ENCODE peak calls at places on chromosomes 3 and 15, in nine cellular contexts. X, F, Y, W, L, U, H, G and O are unnamed samples. For H3K4me1, the result is how much of the 10 kb centered on the place peaks cover.

GRCh38 chr15:78061963-78062427 is 15.5 kb downstream of the TBC1D2B start:
- DNase-seq in L (peak), X (no peak), U (no peak), W (no peak), Y (no peak), F (peak), H (peak), G (no peak), O (no peak)

GRCh38 chr3:108620250-108620649 is 30.7 kb downstream of the DZIP3 start:
- DNase-seq in L (no peak), H (no peak), G (no peak), Y (no peak), F (no peak), U (no peak), X (no peak), W (no peak), O (no peak)

GRCh38 chr15:78129098-78130011 is 1.9 kb downstream of the CIB2 start:
- DNase-seq in G (no peak), W (no peak), F (no peak), Y (no peak), L (no peak), H (peak), X (no peak), U (no peak), O (no peak)

GRCh38 chr3:185701891-185702563 is 115.9 kb downstream of the SENP2 start:
- DNase-seq in L (no peak), W (no peak), Y (no peak), G (no peak), F (no peak), X (no peak), U (no peak), H (no peak), O (no peak)

GRCh38 chr3:128584412-128585020 is 66.1 kb downstream of the RPN1 start:
- DNase-seq in G (peak), X (peak), Y (peak), W (peak), F (peak), H (peak), L (peak), U (no peak), O (peak)

GRCh38 chr3:122555275-122556071 is 8.6 kb downstream of the PARP9 start:
- DNase-seq in H (no peak), U (no peak), L (no peak), W (no peak), F (no peak), G (no peak), X (no peak), Y (peak), O (no peak)

GRCh38 chr3:148297013-148297412 is 400.7 kb upstream of the AGTR1 start:
- DNase-seq in X (no peak), U (no peak), W (no peak), L (no peak), F (peak), Y (no peak), G (no peak), H (no peak), O (no peak)

GRCh38 chr15:28123408-28124023 is 24.4 kb upstream of the OCA2 start:
- DNase-seq in G (peak), U (no peak), X (peak), H (peak), F (peak), W (peak), Y (no peak), L (peak), O (peak)

GRCh38 chr3:73120710-73121109 is 59.3 kb downstream of the EBLN2 start:
- DNase-seq in W (no peak), F (no peak), U (no peak), Y (no peak), L (no peak), G (no peak), X (no peak), H (no peak), O (no peak)

GRCh38 chr3:145750657-145751056 is 410.3 kb downstream of the PLOD2 start:
- DNase-seq in F (no peak), H (no peak), Y (no peak), G (no peak), U (no peak), X (no peak), W (no peak), L (no peak), O (no peak)

GRCh38 chr15:70783610-70784021 is 20.3 kb upstream of the UACA start:
- DNase-seq in F (no peak), U (no peak), X (peak), L (no peak), G (no peak), H (peak), Y (no peak), W (no peak), O (no peak)

GRCh38 chr3:136409549-136409948 is 159.4 kb downstream of the PCCB start:
- DNase-seq in W (no peak), Y (no peak), X (no peak), L (no peak), H (no peak), G (no peak), U (no peak), F (no peak), O (no peak)

GRCh38 chr3:16807981-16808380 is 76.8 kb upstream of the PLCL2 start:
- DNase-seq in X (no peak), F (no peak), Y (no peak), H (no peak), U (no peak), G (no peak), W (no peak), L (no peak), O (no peak)

GRCh38 chr15:33204087-33204486 is 9.6 kb upstream of the FMN1 start:
- DNase-seq in F (no peak), U (no peak), H (no peak), W (no peak), L (no peak), G (no peak), X (no peak), Y (no peak), O (no peak)

GRCh38 chr15:25469377-25469776 is 30.6 kb upstream of the UBE3A start:
- DNase-seq in Y (no peak), F (no peak), H (peak), U (no peak), W (no peak), G (no peak), L (no peak), X (no peak), O (no peak)

GRCh38 chr3:175121225-175121624 is 262.1 kb downstream of the NAALADL2 start:
- DNase-seq in F (peak), X (no peak), G (no peak), Y (no peak), W (no peak), L (no peak), H (peak), U (no peak), O (no peak)

GRCh38 chr3:192700885-192701284 is 26.5 kb downstream of the FGF12 start:
- DNase-seq in H (no peak), W (no peak), F (no peak), X (no peak), L (no peak), U (no peak), Y (no peak), G (no peak), O (no peak)

GRCh38 chr3:9142346-9142745 is 107.1 kb downstream of the SRGAP3 start:
- DNase-seq in L (no peak), U (no peak), H (no peak), Y (peak), W (no peak), F (no peak), G (no peak), X (no peak), O (peak)

GRCh38 chr3:89577517-89578252 is 470.3 kb downstream of the EPHA3 start:
- DNase-seq in L (no peak), Y (no peak), F (no peak), H (no peak), U (no peak), W (no peak), G (no peak), X (no peak), O (no peak)

GRCh38 chr3:124976378-124976777 is 41.8 kb upstream of the MUC13 start:
- DNase-seq in H (no peak), L (no peak), Y (no peak), U (no peak), G (no peak), X (no peak), W (no peak), F (no peak), O (no peak)

GRCh38 chr3:84547207-84547606 is 411.6 kb upstream of the CADM2 start:
- DNase-seq in G (no peak), H (no peak), Y (no peak), X (no peak), U (no peak), F (no peak), L (no peak), W (no peak), O (no peak)

GRCh38 chr3:61903931-61904657 is 342.7 kb downstream of the PTPRG start:
- DNase-seq in G (no peak), Y (no peak), X (no peak), W (no peak), L (peak), H (peak), F (no peak), U (no peak), O (no peak)

GRCh38 chr3:128824132-128824850 is 55.1 kb upstream of the ACAD9 start:
- DNase-seq in Y (no peak), L (no peak), H (no peak), W (no peak), G (no peak), X (no peak), F (no peak), U (no peak), O (no peak)

GRCh38 chr3:122132949-122133540 is 50.4 kb upstream of the CASR start:
- DNase-seq in F (no peak), X (no peak), U (no peak), W (no peak), H (no peak), Y (no peak), L (no peak), G (no peak), O (no peak)

GRCh38 chr15:73957785-73958184 is 31.5 kb downstream of the LOXL1 start:
- DNase-seq in W (no peak), H (no peak), G (no peak), U (no peak), X (no peak), Y (no peak), F (no peak), L (no peak), O (no peak)

GRCh38 chr3:42490243-42490642 is 12.2 kb upstream of the VIPR1 start:
- DNase-seq in G (no peak), W (peak), F (no peak), H (peak), X (peak), U (no peak), Y (no peak), L (peak), O (peak)

GRCh38 chr15:96334705-96335428 is 4.4 kb downstream of the NR2F2 start:
- DNase-seq in Y (no peak), U (no peak), L (peak), W (no peak), G (no peak), H (no peak), X (no peak), F (no peak), O (no peak)

GRCh38 chr3:37751967-37752660 is 109.6 kb upstream of the CTDSPL start:
- DNase-seq in U (no peak), G (no peak), L (no peak), Y (no peak), H (peak), X (no peak), W (no peak), F (no peak), O (no peak)

GRCh38 chr3:12194669-12195161 is 36.0 kb upstream of the TIMP4 start:
- DNase-seq in Y (no peak), H (no peak), W (no peak), G (no peak), X (peak), L (no peak), F (peak), U (no peak), O (no peak)
- H3K27ac ChIP-seq in Y (peak), H (no peak), W (no peak), G (no peak), X (peak), L (no peak), F (no peak), U (peak), O (no peak)

GRCh38 chr3:58492385-58492970 is 582 bp downstream of the KCTD6 start:
- DNase-seq in Y (no peak), W (no peak), H (peak), X (no peak), F (peak), G (no peak), U (no peak), L (peak), O (no peak)

GRCh38 chr3:58497074-58497473 is 5.2 kb downstream of the KCTD6 start:
- DNase-seq in U (no peak), F (no peak), W (no peak), L (no peak), X (no peak), H (peak), Y (no peak), G (no peak), O (no peak)

GRCh38 chr3:58495101-58495500 is 3.2 kb downstream of the KCTD6 start:
- DNase-seq in L (no peak), F (no peak), U (no peak), H (no peak), X (no peak), W (no peak), Y (no peak), G (no peak), O (no peak)

GRCh38 chr3:58494107-58494506 is 2.2 kb downstream of the KCTD6 start:
- DNase-seq in H (no peak), G (no peak), Y (no peak), L (no peak), F (no peak), U (no peak), W (no peak), X (no peak), O (no peak)

DNA sequence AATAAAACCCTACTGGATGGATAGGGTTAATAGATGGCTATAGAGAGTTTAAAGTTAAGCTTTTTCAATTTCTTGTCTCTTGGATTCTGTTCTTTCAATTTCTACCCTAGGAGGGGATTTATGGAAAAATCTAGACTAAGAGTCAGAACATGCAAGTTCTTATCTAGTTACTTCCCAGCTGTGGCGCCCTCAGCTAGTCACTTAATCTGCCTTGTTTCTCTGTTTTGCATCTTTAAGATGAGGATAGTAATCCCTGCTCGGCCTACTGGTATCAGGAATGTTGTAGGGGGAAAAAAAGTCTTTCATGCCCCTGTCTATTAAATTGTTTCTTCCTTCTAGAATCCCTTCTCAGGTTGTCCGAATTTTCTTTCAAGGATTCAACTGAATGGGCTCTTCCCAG is 4.3 kb downstream of the KCTD6 start:
- DNase-seq in Y (no peak), F (no peak), G (no peak), H (no peak), X (no peak), U (no peak), W (no peak), L (no peak), O (no peak)
- H3K4me1 ChIP-seq in Y (under half), F (under half), G (under half), H (under half), X (under half), U (half or more), W (under half), L (under half), O (under half)

GRCh38 chr15:45137703-45138102 is 7.9 kb downstream of the DUOX1 start:
- DNase-seq in Y (no peak), F (no peak), H (no peak), U (no peak), G (no peak), L (no peak), W (no peak), X (no peak), O (no peak)
- H3K27ac ChIP-seq in Y (no peak), F (no peak), H (no peak), U (no peak), G (no peak), L (no peak), W (no peak), X (no peak), O (no peak)

DNA sequence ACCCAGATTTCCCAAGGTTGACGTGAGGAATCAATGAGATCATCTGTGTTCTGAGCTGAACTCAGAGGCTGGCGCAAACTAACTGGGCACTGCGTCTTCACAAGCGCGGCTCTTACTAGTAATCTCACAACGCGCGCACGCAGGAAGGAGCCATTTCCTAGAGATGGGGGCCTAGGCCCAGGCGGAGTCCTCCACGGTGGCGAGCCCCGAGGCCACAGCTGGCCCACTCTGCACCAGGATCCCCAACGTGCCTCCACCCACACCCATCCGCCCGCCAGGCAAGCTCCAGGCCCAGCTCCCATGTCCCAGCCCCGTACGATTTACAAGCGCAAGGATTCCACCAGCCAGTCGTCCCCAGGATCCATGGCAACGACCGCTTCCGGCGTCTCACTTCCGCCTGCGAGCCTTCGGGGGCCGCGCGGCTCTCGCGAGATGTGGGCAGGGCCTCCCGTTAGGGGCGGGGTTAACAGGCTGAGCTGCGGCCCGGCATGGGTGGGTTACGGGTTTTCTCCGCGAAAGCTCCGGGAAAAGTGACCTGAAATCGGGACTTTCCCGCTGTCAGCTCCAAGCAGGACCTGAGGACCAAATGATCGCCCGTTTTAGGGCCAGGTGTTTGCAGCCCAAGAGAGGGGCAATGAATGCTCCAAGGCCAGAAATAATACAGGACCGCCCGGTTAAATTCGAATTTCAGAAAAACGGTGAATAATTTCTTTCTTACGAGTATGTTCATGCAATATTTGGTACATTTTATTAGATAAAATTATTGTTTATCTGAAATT is at the start of gene WDR73:
- DNase-seq in X (peak), U (peak), W (peak), H (peak), G (peak), L (peak), Y (peak), F (peak), O (peak)
- H3K4me1 ChIP-seq in X (under half), U (half or more), W (under half), H (under half), G (under half), L (under half), Y (under half), F (under half), O (under half)

GRCh38 chr3:179604336-179605078 is at the start of the genes MRPL47 and NDUFB5:
- DNase-seq in Y (peak), G (peak), H (peak), X (peak), U (peak), L (peak), F (peak), W (peak), O (peak)
- H3K27ac ChIP-seq in Y (peak), G (peak), H (peak), X (peak), U (peak), L (peak), F (peak), W (peak), O (peak)

DNA sequence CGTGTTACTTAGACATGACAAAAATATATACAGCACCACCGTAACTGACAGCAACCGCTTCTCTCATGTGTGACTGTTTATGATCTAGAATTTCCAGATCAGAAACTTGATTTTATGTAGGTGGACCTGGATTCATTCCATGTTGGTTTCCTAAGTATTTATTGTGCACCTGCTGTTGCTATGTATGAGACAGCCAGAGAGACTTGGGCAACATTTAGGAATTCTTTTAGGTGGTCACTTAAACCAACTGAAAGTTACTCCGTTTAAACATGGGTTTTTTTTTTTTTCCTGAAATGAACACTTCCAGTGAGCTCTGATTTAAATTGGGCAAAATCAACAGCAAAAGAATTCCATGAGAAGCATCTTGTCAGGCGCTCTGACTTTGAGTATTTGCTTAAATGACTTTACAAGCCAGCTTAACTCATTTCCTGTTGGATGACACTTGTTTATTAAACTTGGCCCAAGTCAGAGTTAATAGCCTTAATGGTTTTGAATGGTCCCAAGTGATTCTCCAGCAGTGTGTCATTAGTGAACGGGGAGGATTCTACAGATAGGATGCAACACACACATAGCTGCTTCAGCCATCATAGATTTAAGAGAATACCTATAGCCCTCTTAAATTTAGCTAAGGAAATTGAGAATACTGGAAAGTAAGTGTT is 31.8 kb downstream of the MITF start:
- DNase-seq in L (peak), X (no peak), G (no peak), F (no peak), W (no peak), H (no peak), U (no peak), Y (no peak), O (no peak)
- H3K4me1 ChIP-seq in L (under half), X (under half), G (under half), F (under half), W (under half), H (under half), U (under half), Y (under half), O (under half)

GRCh38 chr3:188010478-188010877 is 143.5 kb upstream of the LPP start:
- DNase-seq in Y (no peak), H (no peak), L (no peak), F (no peak), G (no peak), W (no peak), X (no peak), U (no peak), O (no peak)

GRCh38 chr3:188003188-188004171 is 150.5 kb upstream of the LPP start:
- DNase-seq in X (peak), U (no peak), L (no peak), Y (no peak), W (no peak), H (no peak), F (no peak), G (no peak), O (no peak)

GRCh38 chr3:188006726-188007393 is 147.1 kb upstream of the LPP start:
- DNase-seq in W (no peak), F (no peak), Y (no peak), L (peak), H (peak), U (no peak), X (peak), G (no peak), O (no peak)

GRCh38 chr3:188007897-188008296 is 146.1 kb upstream of the LPP start:
- DNase-seq in G (no peak), X (no peak), W (peak), Y (no peak), H (no peak), U (no peak), L (no peak), F (no peak), O (no peak)

DNA sequence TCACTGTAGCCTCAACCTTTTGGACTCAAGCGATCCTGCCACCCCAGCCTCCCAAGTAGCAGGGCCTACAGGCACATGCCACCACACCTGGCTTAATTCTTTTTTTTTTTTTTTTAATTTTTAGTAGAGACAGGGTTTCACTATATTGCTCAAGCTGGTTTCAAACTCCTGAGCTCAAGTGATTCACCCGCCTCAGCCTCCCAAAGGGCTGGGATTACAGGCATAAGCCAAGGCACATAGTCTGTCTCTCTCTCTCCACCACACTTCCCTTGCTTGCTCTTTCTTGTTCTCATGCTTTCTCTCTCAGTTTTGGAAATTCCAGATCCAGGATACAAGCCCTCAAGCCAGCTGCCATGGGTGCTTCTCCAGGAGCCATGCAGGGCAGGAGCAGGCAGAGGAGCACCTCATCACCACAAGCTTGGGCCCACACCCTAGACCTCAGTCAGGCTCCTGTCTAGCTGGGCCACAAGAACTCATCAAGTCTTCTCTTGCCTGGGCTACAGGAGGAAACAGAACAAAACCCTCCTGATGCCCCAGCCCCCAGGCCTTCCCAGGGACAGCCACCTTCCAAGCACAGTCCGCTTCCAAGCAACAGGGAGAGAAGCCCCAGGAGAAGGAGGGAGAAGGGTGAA is 145.3 kb upstream of the LPP start:
- DNase-seq in X (no peak), U (no peak), H (no peak), Y (no peak), F (no peak), W (no peak), G (no peak), L (no peak), O (no peak)
- H3K27ac ChIP-seq in X (no peak), U (no peak), H (no peak), Y (no peak), F (no peak), W (no peak), G (no peak), L (no peak), O (no peak)